ENCODE peak calls at places on chromosome 5, in five cellular contexts. G, I, E, S and T are unnamed samples.

GRCh38 chr5:87268970-87269377 is 1.3 kb downstream of the RASA1 start:
- DNase-seq in G (peak), I (no peak), S (no peak), E (no peak), T (no peak)

GRCh38 chr5:178361657-178362445 is 129.2 kb upstream of the PHYKPL start:
- DNase-seq in G (no peak), E (no peak), S (no peak), I (no peak), T (no peak)

GRCh38 chr5:33612386-33612785 is 171.6 kb downstream of the TARS1 start:
- DNase-seq in E (peak), S (no peak), I (no peak), G (peak), T (no peak)

GRCh38 chr5:170307575-170308465 is 10.2 kb upstream of the LCP2 start:
- DNase-seq in G (no peak), I (no peak), S (peak), E (peak), T (peak)

GRCh38 chr5:172867761-172868435 is 33.8 kb downstream of the ERGIC1 start:
- DNase-seq in G (no peak), S (no peak), I (no peak), E (no peak), T (no peak)

GRCh38 chr5:95111141-95111540 is 173.8 kb downstream of the MCTP1 start:
- DNase-seq in E (no peak), S (no peak), I (no peak), G (no peak), T (no peak)

GRCh38 chr5:40679998-40680681 is 425 bp downstream of the PTGER4 start:
- DNase-seq in G (peak), E (no peak), S (peak), I (no peak), T (peak)

GRCh38 chr5:177508837-177509236 is 789 bp downstream of the DOK3 start:
- DNase-seq in I (no peak), S (no peak), G (no peak), E (no peak), T (no peak)

GRCh38 chr5:32000726-32001125 is 173.4 kb downstream of the GOLPH3 start:
- DNase-seq in E (no peak), G (no peak), S (no peak), I (no peak), T (no peak)